ENCODE peak calls at places on chromosome 1, in eight cellular contexts. W is stimulated activated CD8-positive, alpha-beta memory T cell treated with anti-CD3 and anti-CD28 coated beads, Interleukin-12 subunit alpha, Interleukin-12 subunit beta, amount 100 ng/mL, for 1 hour; V is AG04449; U is RCC 7860; S is NCI-H1105 treated with DMSO at 0.1 percent for 48 hours; I is HTR-8/SVneo; Q is NCI-H1092; Z is left lung. P is an unnamed sample.

GRCh38 chr1:24683713-24684162 is 40.6 kb downstream of the SRRM1 start:
- DNase-seq in W (no peak), V (peak; percentile 82), U (peak; percentile 97), S (no peak), I (peak; percentile 77), Q (no peak), Z (no peak), P (peak; percentile 86)

GRCh38 chr1:67652800-67653199 is 32.2 kb upstream of the GADD45A start:
- DNase-seq in W (no peak), V (no peak), U (peak; percentile 39), S (no peak), I (no peak), Q (no peak), Z (no peak), P (no peak)

GRCh38 chr1:1761504-1762376 is 16.5 kb downstream of the NADK start:
- DNase-seq in W (no peak), V (no peak), U (no peak), S (no peak), I (no peak), Q (no peak), Z (no peak), P (no peak)

GRCh38 chr1:175679931-175680652 is 63.3 kb downstream of the TNR start:
- DNase-seq in W (no peak), V (no peak), U (no peak), S (no peak), I (no peak), Q (no peak), Z (no peak), P (no peak)

GRCh38 chr1:244381887-244382565 is 69.7 kb downstream of the ADSS2 start:
- DNase-seq in W (no peak), V (peak; percentile 41), U (no peak), S (no peak), I (peak; percentile 41), Q (no peak), Z (no peak), P (no peak)

GRCh38 chr1:52455686-52456085 is 51.3 kb downstream of the PRPF38A start:
- DNase-seq in W (no peak), V (no peak), U (no peak), S (no peak), I (no peak), Q (no peak), Z (no peak), P (no peak)

GRCh38 chr1:208238710-208239517 is 5.3 kb downstream of the PLXNA2 start:
- DNase-seq in W (no peak), V (no peak), U (no peak), S (peak; percentile 34), I (peak; percentile 66), Q (no peak), Z (no peak), P (peak; percentile 72)

GRCh38 chr1:115706774-115707425 is 61.6 kb downstream of the CASQ2 start:
- DNase-seq in W (no peak), V (peak; percentile 24), U (peak; percentile 22), S (peak; percentile 57), I (peak; percentile 19), Q (peak; percentile 30), Z (no peak), P (peak; percentile 72)

GRCh38 chr1:17161137-17161700 is 42.0 kb upstream of the PADI2 start:
- DNase-seq in W (no peak), V (no peak), U (peak; percentile 7), S (no peak), I (no peak), Q (no peak), Z (no peak), P (no peak)